ENCODE peak calls at places on chromosome 17, in nine cellular contexts. Q is EL; E is SK-N-DZ; L is T-helper 1 cell; P is stimulated activated CD8-positive, alpha-beta memory T cell treated with anti-CD3 and anti-CD28 coated beads, Interleukin-4, amount 100 ng/mL, for 48 hours; W is SK-N-SH; T is activated T-cell treated with anti-CD3 and anti-CD28 coated beads for 48 hours; X is ascending aorta; K is IMR-90. V is an unnamed sample.

GRCh38 chr17:17079336-17079735 is 37.1 kb downstream of the MPRIP start:
- DNase-seq in Q (no peak), E (no peak), L (no peak), P (no peak), W (no peak), T (no peak), X (no peak), K (no peak), V (no peak)

GRCh38 chr17:4947411-4948165 is 742 bp downstream of the PFN1 start:
- DNase-seq in Q (peak), E (peak), L (peak), P (peak), W (peak), T (peak), X (no peak), K (peak), V (no peak)

GRCh38 chr17:68831170-68831569 is 124.0 kb downstream of the ABCA8 start:
- DNase-seq in Q (no peak), E (no peak), L (no peak), P (no peak), W (no peak), T (no peak), X (no peak), K (no peak), V (no peak)

GRCh38 chr17:57554826-57555635 is 190.1 kb downstream of the CCDC182 start:
- DNase-seq in Q (no peak), E (no peak), L (no peak), P (no peak), W (peak), T (no peak), X (no peak), K (no peak), V (no peak)

GRCh38 chr17:72719582-72720493 is 372.6 kb downstream of the SLC39A11 start:
- DNase-seq in Q (no peak), E (no peak), L (no peak), P (peak), W (no peak), T (peak), X (no peak), K (peak), V (no peak)

GRCh38 chr17:410674-411401 is 58.2 kb upstream of the RPH3AL start:
- DNase-seq in Q (peak), E (peak), L (peak), P (peak), W (peak), T (no peak), X (no peak), K (peak), V (no peak)

GRCh38 chr17:35892091-35892637 is 12.0 kb upstream of the CCL5 start:
- DNase-seq in Q (peak), E (no peak), L (no peak), P (peak), W (no peak), T (no peak), X (no peak), K (peak), V (no peak)

GRCh38 chr17:16066125-16066524 is 66.5 kb downstream of the TTC19 start:
- DNase-seq in Q (no peak), E (no peak), L (no peak), P (no peak), W (no peak), T (no peak), X (no peak), K (no peak), V (no peak)